ENCODE peak calls at places on chromosomes 4 and X, in four cellular contexts. One of them, this sample, is unnamed.

GRCh38 chrX:55640854-55641253 is 17.7 kb downstream of the FOXR2 start:
- DNase-seq in OCI-M1: no peak
- DNase-seq in pancreas: peak
- DNase-seq in NCI-H2081: no peak
- DNase-seq in this sample: no peak

GRCh38 chrX:47187106-47187677 is 6.4 kb upstream of the UBA1 start:
- DNase-seq in OCI-M1: no peak
- DNase-seq in pancreas: no peak
- DNase-seq in NCI-H2081: no peak
- DNase-seq in this sample: no peak

GRCh38 chr4:148441624-148441985 is 609 bp downstream of the NR3C2 start:
- DNase-seq in OCI-M1: no peak
- DNase-seq in pancreas: no peak
- DNase-seq in NCI-H2081: no peak
- DNase-seq in this sample: no peak

GRCh38 chr4:72820107-72820506 is 249.4 kb downstream of the COX18 start:
- DNase-seq in OCI-M1: no peak
- DNase-seq in pancreas: no peak
- DNase-seq in NCI-H2081: no peak
- DNase-seq in this sample: no peak

GRCh38 chr4:183435803-183436202 is 8.6 kb upstream of the CDKN2AIP start:
- DNase-seq in OCI-M1: no peak
- DNase-seq in pancreas: peak
- DNase-seq in NCI-H2081: no peak
- DNase-seq in this sample: no peak

GRCh38 chrX:51569561-51569960 is 49.2 kb downstream of the CENPVL3 start:
- DNase-seq in OCI-M1: no peak
- DNase-seq in pancreas: no peak
- DNase-seq in NCI-H2081: no peak
- DNase-seq in this sample: no peak

GRCh38 chrX:3962511-3963350 is 249.3 kb upstream of the PRKX start:
- DNase-seq in OCI-M1: peak
- DNase-seq in pancreas: peak
- DNase-seq in NCI-H2081: peak
- DNase-seq in this sample: no peak

GRCh38 chrX:40736170-40736505 is 796 bp upstream of the MED14 start:
- DNase-seq in OCI-M1: no peak
- DNase-seq in pancreas: no peak
- DNase-seq in NCI-H2081: peak
- DNase-seq in this sample: no peak

GRCh38 chr4:6917445-6918241 is 8.0 kb downstream of the TBC1D14 start:
- DNase-seq in OCI-M1: peak
- DNase-seq in pancreas: peak
- DNase-seq in NCI-H2081: peak
- DNase-seq in this sample: peak

GRCh38 chr4:54217642-54218486 is 11.2 kb upstream of the PDGFRA start:
- DNase-seq in OCI-M1: peak
- DNase-seq in pancreas: peak
- DNase-seq in NCI-H2081: peak
- DNase-seq in this sample: peak

GRCh38 chr4:86156526-86156925 is 203.3 kb downstream of the MAPK10 start:
- DNase-seq in OCI-M1: no peak
- DNase-seq in pancreas: no peak
- DNase-seq in NCI-H2081: no peak
- DNase-seq in this sample: no peak

GRCh38 chr4:5826437-5827107 is 66.3 kb downstream of the CRMP1 start:
- DNase-seq in OCI-M1: no peak
- DNase-seq in pancreas: no peak
- DNase-seq in NCI-H2081: no peak
- DNase-seq in this sample: no peak

GRCh38 chr4:16694491-16695276 is 203.8 kb downstream of the LDB2 start:
- DNase-seq in OCI-M1: no peak
- DNase-seq in pancreas: no peak
- DNase-seq in NCI-H2081: no peak
- DNase-seq in this sample: no peak

GRCh38 chr4:3639613-3640586 is 107.7 kb upstream of the LRPAP1 start:
- DNase-seq in OCI-M1: no peak
- DNase-seq in pancreas: no peak
- DNase-seq in NCI-H2081: no peak
- DNase-seq in this sample: no peak

GRCh38 chr4:83771113-83771705 is 235.3 kb downstream of the GPAT3 start:
- DNase-seq in OCI-M1: peak
- DNase-seq in pancreas: peak
- DNase-seq in NCI-H2081: peak
- DNase-seq in this sample: peak

GRCh38 chr4:161642708-161643107 is 521.1 kb downstream of the FSTL5 start:
- DNase-seq in OCI-M1: peak
- DNase-seq in pancreas: no peak
- DNase-seq in NCI-H2081: peak
- DNase-seq in this sample: no peak

GRCh38 chr4:4426511-4427477 is 39.9 kb downstream of the NSG1 start:
- DNase-seq in OCI-M1: no peak
- DNase-seq in pancreas: no peak
- DNase-seq in NCI-H2081: no peak
- DNase-seq in this sample: no peak

GRCh38 chrX:153065389-153065788 is 6.9 kb upstream of the PNMA6A start:
- DNase-seq in OCI-M1: no peak
- DNase-seq in pancreas: no peak
- DNase-seq in NCI-H2081: no peak
- DNase-seq in this sample: no peak

GRCh38 chr4:75698162-75698962 is 25.2 kb upstream of the G3BP2 start:
- DNase-seq in OCI-M1: peak
- DNase-seq in pancreas: no peak
- DNase-seq in NCI-H2081: no peak
- DNase-seq in this sample: no peak

GRCh38 chr4:177511611-177512010 is 69.4 kb upstream of the AGA start:
- DNase-seq in OCI-M1: no peak
- DNase-seq in pancreas: peak
- DNase-seq in NCI-H2081: no peak
- DNase-seq in this sample: no peak

GRCh38 chr4:186144180-186144579 is 39.7 kb downstream of the FAM149A start:
- DNase-seq in OCI-M1: no peak
- DNase-seq in pancreas: no peak
- DNase-seq in NCI-H2081: no peak
- DNase-seq in this sample: no peak

GRCh38 chr4:139815646-139816601 is 150.3 kb downstream of the MGST2 start:
- DNase-seq in OCI-M1: peak
- DNase-seq in pancreas: no peak
- DNase-seq in NCI-H2081: no peak
- DNase-seq in this sample: no peak

GRCh38 chr4:183633476-183634058 is 25.4 kb downstream of the RWDD4 start:
- DNase-seq in OCI-M1: no peak
- DNase-seq in pancreas: no peak
- DNase-seq in NCI-H2081: no peak
- DNase-seq in this sample: no peak

GRCh38 chrX:74286950-74287349 is 17.0 kb upstream of the ZCCHC13 start:
- DNase-seq in OCI-M1: no peak
- DNase-seq in pancreas: no peak
- DNase-seq in NCI-H2081: no peak
- DNase-seq in this sample: no peak